ENCODE peak calls at places on chromosome 6, in six cellular contexts. N is endothelial cell of umbilical vein, O is BJ, F is colonic mucosa, Z is heart left ventricle, W is right lobe of liver. X is an unnamed sample.

GRCh38 chr6:141675957-141676356 is 456.8 kb upstream of the GJE1 start:
- DNase-seq in W (no peak), O (no peak), Z (no peak), F (no peak), N (peak; percentile 26), X (no peak)

GRCh38 chr6:18424201-18424600 is 37.1 kb downstream of the RNF144B start:
- DNase-seq in F (no peak), N (no peak), W (no peak), O (no peak), Z (no peak), X (no peak)

GRCh38 chr6:107061125-107062020 is 33.4 kb downstream of the MTRES1 start:
- DNase-seq in Z (no peak), O (no peak), F (no peak), W (no peak), N (no peak), X (no peak)

GRCh38 chr6:95203153-95203754 is 374.1 kb upstream of the MANEA start:
- DNase-seq in W (no peak), O (no peak), Z (no peak), N (peak; percentile 6), F (no peak), X (peak; percentile 27)

GRCh38 chr6:40894962-40895799 is 143.8 kb downstream of the UNC5CL start:
- DNase-seq in F (peak; percentile 63), W (peak; percentile 31), Z (peak; percentile 47), O (no peak), N (peak; percentile 68), X (peak; percentile 55)

GRCh38 chr6:16019462-16019861 is 109.4 kb upstream of the MYLIP start:
- DNase-seq in F (no peak), N (no peak), W (no peak), Z (no peak), O (no peak), X (no peak)

GRCh38 chr6:17395112-17395511 is 1.7 kb downstream of the CAP2 start:
- DNase-seq in Z (no peak), N (no peak), W (no peak), O (no peak), F (no peak), X (no peak)

GRCh38 chr6:129893513-129894098 is 32.5 kb upstream of the TMEM244 start:
- DNase-seq in O (peak; percentile 1), Z (no peak), W (no peak), N (peak; percentile 58), F (no peak), X (no peak)

GRCh38 chr6:37496951-37497885 is 2.5 kb downstream of the CCDC167 start:
- DNase-seq in N (no peak), O (no peak), W (no peak), F (no peak), Z (no peak), X (no peak)

GRCh38 chr6:95574811-95575210 is 2.5 kb upstream of the MANEA start:
- DNase-seq in W (no peak), O (no peak), F (no peak), N (no peak), Z (no peak), X (no peak)

GRCh38 chr6:44700422-44700821 is 312.9 kb downstream of the CDC5L start:
- DNase-seq in F (no peak), O (no peak), Z (no peak), N (no peak), W (no peak), X (no peak)

GRCh38 chr6:118968416-118968815 is 33.5 kb upstream of the MCM9 start:
- DNase-seq in Z (no peak), F (no peak), W (no peak), N (peak; percentile 44), O (no peak), X (no peak)

GRCh38 chr6:122730775-122731386 is 48.6 kb upstream of the FABP7 start:
- DNase-seq in W (no peak), Z (no peak), N (peak; percentile 28), F (no peak), O (peak; percentile 1), X (no peak)

GRCh38 chr6:82045965-82046756 is 201.4 kb downstream of the IBTK start:
- DNase-seq in N (no peak), F (no peak), W (no peak), O (peak; percentile 84), Z (no peak), X (no peak)

GRCh38 chr6:168133186-168133585 is 54.2 kb upstream of the FRMD1 start:
- DNase-seq in Z (peak; percentile 50), N (no peak), W (no peak), F (peak; percentile 17), O (peak; percentile 2), X (peak; percentile 35)

GRCh38 chr6:168130683-168131371 is 51.8 kb upstream of the FRMD1 start:
- DNase-seq in W (no peak), Z (no peak), O (no peak), F (peak; percentile 10), N (no peak), X (no peak)

GRCh38 chr6:168132531-168133184 is 53.6 kb upstream of the FRMD1 start:
- DNase-seq in F (peak; percentile 22), O (peak; percentile 9), N (peak; percentile 25), W (peak; percentile 67), Z (peak; percentile 69), X (peak; percentile 46)

GRCh38 chr6:168130168-168130651 is 51.2 kb upstream of the FRMD1 start:
- DNase-seq in N (no peak), O (no peak), W (no peak), Z (peak; percentile 15), F (peak; percentile 15), X (no peak)

DNA sequence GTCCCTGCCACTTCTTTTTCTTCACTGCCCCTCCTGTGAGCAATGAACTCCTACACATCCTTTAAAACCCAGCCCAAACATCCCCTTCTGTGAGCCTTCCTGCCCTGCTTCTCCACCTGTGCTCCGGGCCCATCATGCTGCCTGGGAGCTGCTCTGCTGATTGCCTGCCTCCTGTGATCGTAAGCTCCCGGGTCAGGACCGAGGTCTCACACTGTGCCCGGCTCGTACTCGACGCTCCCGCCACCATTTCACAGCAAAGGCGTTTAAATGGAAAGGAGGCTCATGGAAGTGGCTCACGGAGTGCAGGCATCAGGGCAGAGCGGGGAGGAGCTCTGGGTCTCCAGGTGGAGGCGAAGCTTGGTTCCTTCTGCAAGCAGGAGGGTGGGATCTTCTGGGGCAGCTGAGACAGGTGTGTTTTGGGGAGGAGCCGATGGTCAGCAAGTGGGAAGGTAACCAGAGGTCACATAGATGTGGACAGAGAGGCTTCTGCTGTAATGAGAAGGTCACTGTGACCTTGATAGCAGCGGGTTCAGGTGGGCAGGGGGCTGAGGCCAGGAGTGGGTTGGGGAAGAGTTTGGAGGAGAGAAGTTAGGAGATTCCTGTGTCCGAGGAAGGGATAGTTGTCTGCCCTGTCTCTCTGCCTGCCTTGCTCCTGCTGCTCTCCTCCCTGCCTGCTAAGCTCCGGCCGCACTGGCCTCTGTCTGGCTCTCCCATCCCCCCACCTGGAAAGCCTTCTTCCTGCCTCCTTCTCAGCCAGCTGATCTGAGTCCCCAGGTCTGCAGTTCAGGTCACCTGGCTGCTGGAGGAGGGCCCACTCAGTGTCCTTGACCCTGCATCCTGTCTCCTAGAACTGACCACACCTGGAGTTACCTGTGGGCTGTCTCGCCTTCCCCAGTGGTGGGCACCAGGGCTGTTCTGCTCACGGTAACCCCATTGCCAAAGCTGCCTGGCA is 52.7 kb upstream of the FRMD1 start:
- DNase-seq in N (no peak), Z (no peak), O (no peak), F (peak; percentile 11), W (no peak), X (no peak)
- H3K4me3 ChIP-seq in N (no peak overlapping the region), Z (no peak overlapping the region), O (no peak overlapping the region), F (no peak overlapping the region), W (no peak overlapping the region), X (no peak overlapping the region)

GRCh38 chr6:28117386-28118050 is 6.9 kb upstream of the ZSCAN16 start:
- DNase-seq in Z (no peak), F (no peak), N (no peak), O (no peak), W (no peak), X (no peak)
- TF ChIP-seq CTCF in Z (no peak), F (no peak), N (no peak), O (no peak), W (no peak), X (no peak)

GRCh38 chr6:132817554-132818403 is 3.4 kb downstream of the RPS12 start:
- DNase-seq in W (no peak), F (no peak), Z (no peak), O (no peak), N (no peak), X (no peak)
- H3K36me3 ChIP-seq in W (no peaks in the 10 kb centered on the region), F (peaks cover 11% of the 10 kb centered on the region), Z (peaks cover 34% of the 10 kb centered on the region), O (peaks cover 9% of the 10 kb centered on the region), N (peaks cover 23% of the 10 kb centered on the region), X (no peaks in the 10 kb centered on the region)

GRCh38 chr6:165664553-165665383 is 1.7 kb upstream of the PDE10A start:
- DNase-seq in Z (no peak), N (no peak), W (no peak), F (no peak), O (no peak), X (no peak)

GRCh38 chr6:165671222-165671715 is 8.2 kb upstream of the PDE10A start:
- DNase-seq in F (no peak), N (no peak), Z (no peak), W (no peak), O (no peak), X (no peak)

GRCh38 chr6:165663736-165664552 is 903 bp upstream of the PDE10A start:
- DNase-seq in F (no peak), Z (peak; percentile 50), W (no peak), N (no peak), O (no peak), X (no peak)

GRCh38 chr6:165665384-165665672 is 2.3 kb upstream of the PDE10A start:
- DNase-seq in N (no peak), O (no peak), W (no peak), F (no peak), Z (no peak), X (no peak)

DNA sequence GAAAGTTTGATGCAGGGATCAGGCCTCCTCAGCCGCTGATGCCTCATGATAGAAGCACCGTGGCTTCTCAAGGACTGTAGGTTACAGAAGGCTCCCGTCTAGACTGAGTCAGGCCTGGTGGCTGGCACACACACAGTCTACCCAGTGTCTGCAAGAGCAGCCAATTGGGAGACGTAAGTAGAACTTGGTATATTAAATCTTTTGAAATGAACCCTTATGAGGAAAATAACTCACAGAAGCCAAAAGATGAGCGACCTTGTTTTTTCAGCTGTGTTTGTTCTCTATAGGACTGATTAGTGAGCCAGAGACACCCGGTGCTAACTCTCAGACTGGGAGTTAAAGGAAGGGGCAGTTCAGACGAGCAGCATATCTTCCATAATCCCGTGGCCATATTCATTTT is 5.9 kb upstream of the PDE10A start:
- DNase-seq in Z (no peak), O (no peak), N (no peak), W (no peak), F (no peak), X (no peak)
- H3K4me3 ChIP-seq in Z (no peak overlapping the region), O (no peak overlapping the region), N (no peak overlapping the region), W (no peak overlapping the region), F (no peak overlapping the region), X (no peak overlapping the region)

DNA sequence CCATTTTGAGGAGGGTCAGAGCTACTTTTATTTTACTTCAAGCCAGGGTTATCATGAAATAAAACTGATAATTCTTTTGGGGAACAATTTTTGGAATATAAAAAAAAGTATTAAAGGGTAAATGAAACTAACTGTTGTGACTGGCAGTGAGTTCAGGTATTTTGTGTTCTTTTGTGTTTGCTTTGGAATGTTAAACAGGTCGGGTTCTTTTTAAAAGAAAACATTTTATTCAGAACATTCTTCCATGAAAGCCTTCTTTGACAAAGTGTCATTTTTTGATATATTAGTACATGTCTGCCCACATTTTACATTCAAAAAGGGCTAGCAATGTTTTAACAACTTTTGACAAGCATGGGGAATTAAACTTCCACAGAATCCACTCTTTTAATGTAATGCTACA is 170.0 kb downstream of the HS3ST5 start:
- DNase-seq in Z (no peak), F (no peak), O (no peak), N (no peak), W (no peak), X (no peak)
- TF ChIP-seq CTCF in Z (no peak), F (no peak), O (no peak), N (no peak), W (no peak), X (no peak)